ENCODE peak calls at places on chromosomes 7 and 10, in nine cellular contexts. One of them, this sample, is unnamed.
A peak's percentile ranks its signal among the peaks of the same experiment; 100 is the strongest.

GRCh38 chr10:33036670-33037069 is 78.6 kb upstream of the ITGB1 start:
- DNase-seq in mammary epithelial cell: no peak
- DNase-seq in hepatocyte: no peak
- DNase-seq in H1: peak; percentile 39
- DNase-seq in K562: no peak
- DNase-seq in fibroblast of lung: no peak
- DNase-seq in SK-N-MC: no peak
- DNase-seq in GM23338: no peak
- DNase-seq in PC-3: no peak
- DNase-seq in this sample: no peak

GRCh38 chr7:134470864-134471263 is 12.0 kb upstream of the AKR1B1 start:
- DNase-seq in K562: peak; percentile 18
- DNase-seq in GM23338: no peak
- DNase-seq in PC-3: peak; percentile 79
- DNase-seq in fibroblast of lung: peak; percentile 71
- DNase-seq in mammary epithelial cell: peak; percentile 90
- DNase-seq in H1: no peak
- DNase-seq in SK-N-MC: no peak
- DNase-seq in hepatocyte: peak; percentile 28
- DNase-seq in this sample: no peak

GRCh38 chr7:4269086-4269485 is 413.0 kb upstream of the FOXK1 start:
- DNase-seq in K562: no peak
- DNase-seq in mammary epithelial cell: no peak
- DNase-seq in GM23338: no peak
- DNase-seq in SK-N-MC: no peak
- DNase-seq in hepatocyte: no peak
- DNase-seq in H1: no peak
- DNase-seq in fibroblast of lung: no peak
- DNase-seq in PC-3: no peak
- DNase-seq in this sample: no peak

GRCh38 chr7:27169658-27170493 is 4.2 kb downstream of the HOXA10 start:
- DNase-seq in SK-N-MC: no peak
- DNase-seq in GM23338: peak; percentile 82
- DNase-seq in fibroblast of lung: no peak
- DNase-seq in PC-3: peak; percentile 62
- DNase-seq in hepatocyte: peak; percentile 5
- DNase-seq in mammary epithelial cell: no peak
- DNase-seq in K562: no peak
- DNase-seq in H1: no peak
- DNase-seq in this sample: no peak

GRCh38 chr7:136104269-136104603 is 127.1 kb upstream of the MTPN start:
- DNase-seq in mammary epithelial cell: no peak
- DNase-seq in K562: peak; percentile 68
- DNase-seq in GM23338: no peak
- DNase-seq in PC-3: no peak
- DNase-seq in hepatocyte: no peak
- DNase-seq in H1: no peak
- DNase-seq in SK-N-MC: no peak
- DNase-seq in fibroblast of lung: peak; percentile 15
- DNase-seq in this sample: no peak

GRCh38 chr10:4316166-4316810 is 509.7 kb upstream of the AKR1E2 start:
- DNase-seq in PC-3: no peak
- DNase-seq in H1: no peak
- DNase-seq in K562: no peak
- DNase-seq in fibroblast of lung: peak; percentile 95
- DNase-seq in GM23338: no peak
- DNase-seq in hepatocyte: no peak
- DNase-seq in mammary epithelial cell: peak; percentile 92
- DNase-seq in SK-N-MC: no peak
- DNase-seq in this sample: no peak

GRCh38 chr10:133391249-133391635 is 2.7 kb upstream of the MTG1 start:
- DNase-seq in K562: no peak
- DNase-seq in fibroblast of lung: no peak
- DNase-seq in mammary epithelial cell: no peak
- DNase-seq in PC-3: no peak
- DNase-seq in H1: no peak
- DNase-seq in SK-N-MC: no peak
- DNase-seq in hepatocyte: no peak
- DNase-seq in GM23338: no peak
- DNase-seq in this sample: no peak

GRCh38 chr10:31090894-31091607 is 59.4 kb upstream of the ZNF438 start:
- DNase-seq in hepatocyte: no peak
- DNase-seq in K562: peak; percentile 3
- DNase-seq in SK-N-MC: no peak
- DNase-seq in H1: no peak
- DNase-seq in PC-3: no peak
- DNase-seq in fibroblast of lung: peak; percentile 88
- DNase-seq in GM23338: no peak
- DNase-seq in mammary epithelial cell: no peak
- DNase-seq in this sample: no peak

GRCh38 chr7:128747327-128748079 is 8.3 kb downstream of the CALU start:
- DNase-seq in H1: no peak
- DNase-seq in fibroblast of lung: peak; percentile 23
- DNase-seq in PC-3: no peak
- DNase-seq in K562: no peak
- DNase-seq in hepatocyte: peak; percentile 20
- DNase-seq in SK-N-MC: no peak
- DNase-seq in mammary epithelial cell: no peak
- DNase-seq in GM23338: no peak
- DNase-seq in this sample: no peak

GRCh38 chr7:66615699-66616098 is 13.0 kb upstream of the KCTD7 start:
- DNase-seq in SK-N-MC: no peak
- DNase-seq in H1: no peak
- DNase-seq in GM23338: no peak
- DNase-seq in PC-3: no peak
- DNase-seq in fibroblast of lung: no peak
- DNase-seq in hepatocyte: no peak
- DNase-seq in mammary epithelial cell: no peak
- DNase-seq in K562: no peak
- DNase-seq in this sample: no peak

GRCh38 chr10:23196915-23197314 is 4.8 kb downstream of the PTF1A start:
- DNase-seq in GM23338: no peak
- DNase-seq in mammary epithelial cell: no peak
- DNase-seq in SK-N-MC: no peak
- DNase-seq in fibroblast of lung: no peak
- DNase-seq in hepatocyte: no peak
- DNase-seq in K562: no peak
- DNase-seq in H1: no peak
- DNase-seq in PC-3: no peak
- DNase-seq in this sample: no peak

GRCh38 chr7:35722054-35722849 is 27.3 kb upstream of the HERPUD2 start:
- DNase-seq in fibroblast of lung: no peak
- DNase-seq in mammary epithelial cell: no peak
- DNase-seq in GM23338: no peak
- DNase-seq in PC-3: no peak
- DNase-seq in hepatocyte: no peak
- DNase-seq in H1: no peak
- DNase-seq in K562: no peak
- DNase-seq in SK-N-MC: peak; percentile 76
- DNase-seq in this sample: peak; percentile 87

GRCh38 chr10:31630866-31631567 is 297.6 kb downstream of the ARHGAP12 start:
- DNase-seq in PC-3: no peak
- DNase-seq in SK-N-MC: no peak
- DNase-seq in GM23338: no peak
- DNase-seq in H1: no peak
- DNase-seq in fibroblast of lung: no peak
- DNase-seq in hepatocyte: no peak
- DNase-seq in K562: no peak
- DNase-seq in mammary epithelial cell: no peak
- DNase-seq in this sample: no peak

GRCh38 chr7:22909958-22910357 is 87.3 kb upstream of the TOMM7 start:
- DNase-seq in PC-3: no peak
- DNase-seq in mammary epithelial cell: no peak
- DNase-seq in fibroblast of lung: no peak
- DNase-seq in H1: no peak
- DNase-seq in SK-N-MC: no peak
- DNase-seq in K562: no peak
- DNase-seq in GM23338: no peak
- DNase-seq in hepatocyte: no peak
- DNase-seq in this sample: no peak
- H3K4me3 ChIP-seq in PC-3: no peak overlapping the region
- H3K4me3 ChIP-seq in mammary epithelial cell: no peak overlapping the region
- H3K4me3 ChIP-seq in fibroblast of lung: no peak overlapping the region
- H3K4me3 ChIP-seq in H1: no peak overlapping the region
- H3K4me3 ChIP-seq in SK-N-MC: no peak overlapping the region
- H3K4me3 ChIP-seq in K562: no peak overlapping the region
- H3K4me3 ChIP-seq in GM23338: no peak overlapping the region
- H3K4me3 ChIP-seq in hepatocyte: no peak overlapping the region
- H3K4me3 ChIP-seq in this sample: no peak overlapping the region

DNA sequence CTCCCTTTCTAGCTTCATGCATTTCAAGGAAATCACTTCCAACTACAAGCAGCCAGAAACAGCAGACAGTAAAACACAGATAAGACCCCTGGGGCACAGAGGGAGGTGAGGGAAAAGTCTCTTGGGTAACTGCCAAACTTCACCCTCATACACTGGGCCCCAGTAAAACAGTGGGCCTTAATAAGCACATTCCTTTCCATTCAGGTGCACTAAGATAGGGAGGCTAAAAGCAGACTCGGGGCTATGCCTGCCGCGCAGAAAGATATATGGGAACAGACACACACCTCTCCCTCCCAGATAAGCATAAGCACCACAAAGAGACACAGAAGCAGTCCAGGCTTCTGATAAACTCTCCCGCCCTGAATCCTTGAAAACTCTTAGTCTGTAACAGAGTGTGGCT is 117.0 kb downstream of the TYW1B start:
- DNase-seq in fibroblast of lung: no peak
- DNase-seq in mammary epithelial cell: no peak
- DNase-seq in K562: peak; percentile 96
- DNase-seq in GM23338: no peak
- DNase-seq in hepatocyte: peak; percentile 32
- DNase-seq in SK-N-MC: no peak
- DNase-seq in H1: no peak
- DNase-seq in PC-3: no peak
- DNase-seq in this sample: no peak
- H3K27ac ChIP-seq in fibroblast of lung: no peak overlapping the region
- H3K27ac ChIP-seq in mammary epithelial cell: no peak overlapping the region
- H3K27ac ChIP-seq in K562: peak overlapping the region; percentile 47
- H3K27ac ChIP-seq in GM23338: no peak overlapping the region
- H3K27ac ChIP-seq in hepatocyte: peak overlapping the region; percentile 42
- H3K27ac ChIP-seq in SK-N-MC: peak overlapping the region; percentile 1
- H3K27ac ChIP-seq in H1: no peak overlapping the region
- H3K27ac ChIP-seq in PC-3: no peak overlapping the region
- H3K27ac ChIP-seq in this sample: no peak overlapping the region

GRCh38 chr10:44383749-44384600 is 922 bp downstream of the CXCL12 start:
- DNase-seq in SK-N-MC: no peak
- DNase-seq in fibroblast of lung: peak; percentile 64
- DNase-seq in H1: peak; percentile 62
- DNase-seq in K562: no peak
- DNase-seq in PC-3: no peak
- DNase-seq in hepatocyte: peak; percentile 42
- DNase-seq in mammary epithelial cell: peak; percentile 21
- DNase-seq in GM23338: peak; percentile 63
- DNase-seq in this sample: no peak

GRCh38 chr10:44385423-44385725 is 477 bp upstream of the CXCL12 start:
- DNase-seq in H1: no peak
- DNase-seq in GM23338: no peak
- DNase-seq in PC-3: no peak
- DNase-seq in SK-N-MC: no peak
- DNase-seq in hepatocyte: no peak
- DNase-seq in K562: no peak
- DNase-seq in mammary epithelial cell: no peak
- DNase-seq in fibroblast of lung: no peak
- DNase-seq in this sample: no peak

GRCh38 chr10:44385726-44386438 is 985 bp upstream of the CXCL12 start:
- DNase-seq in GM23338: peak; percentile 43
- DNase-seq in mammary epithelial cell: no peak
- DNase-seq in fibroblast of lung: no peak
- DNase-seq in hepatocyte: no peak
- DNase-seq in H1: peak; percentile 77
- DNase-seq in PC-3: no peak
- DNase-seq in K562: no peak
- DNase-seq in SK-N-MC: no peak
- DNase-seq in this sample: no peak

GRCh38 chr10:44382981-44383748 is 1.7 kb downstream of the CXCL12 start:
- DNase-seq in hepatocyte: no peak
- DNase-seq in K562: no peak
- DNase-seq in SK-N-MC: no peak
- DNase-seq in PC-3: no peak
- DNase-seq in fibroblast of lung: no peak
- DNase-seq in mammary epithelial cell: no peak
- DNase-seq in H1: no peak
- DNase-seq in GM23338: peak; percentile 31
- DNase-seq in this sample: no peak

DNA sequence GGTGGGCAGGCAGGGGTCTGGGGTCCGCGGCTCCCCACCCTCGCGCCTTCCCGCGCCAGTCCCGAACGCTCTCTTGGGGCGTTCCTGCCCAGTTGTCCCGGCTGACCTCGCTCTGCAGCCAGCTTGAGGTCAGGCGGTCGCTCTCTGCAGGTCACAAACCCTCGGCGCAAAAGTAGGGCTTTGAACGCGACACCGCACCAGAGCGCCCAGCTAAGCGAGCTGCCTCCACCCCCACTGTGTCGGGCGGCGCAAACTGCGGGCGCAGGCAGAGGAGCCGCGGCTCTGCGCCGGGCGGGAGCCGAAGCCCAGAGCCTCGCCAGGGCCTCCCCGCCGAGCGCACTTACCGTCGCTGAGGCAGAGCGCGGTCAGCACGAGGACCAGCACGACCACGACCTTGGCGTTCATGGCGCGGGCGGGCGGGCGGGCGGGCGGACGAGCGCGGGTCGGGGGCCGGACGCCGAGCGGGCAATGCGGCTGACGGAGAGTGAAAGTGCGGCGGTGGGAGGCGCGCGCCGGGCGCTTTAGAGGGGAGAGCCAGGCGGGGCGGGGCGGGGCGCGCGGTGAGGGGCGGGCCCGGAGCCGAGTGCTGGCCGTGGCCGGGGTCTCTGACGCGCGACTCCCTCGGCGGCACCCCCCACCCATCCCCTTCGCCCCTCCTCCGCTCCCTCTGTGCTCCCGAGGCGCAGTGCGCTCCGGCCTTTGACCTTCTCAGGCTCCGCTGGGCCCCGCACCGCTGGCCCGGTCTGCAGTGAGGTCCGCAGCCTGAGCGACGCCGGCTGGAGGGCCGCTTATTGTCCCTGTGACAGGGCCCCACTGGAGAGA is at the start of gene CXCL12:
- DNase-seq in fibroblast of lung: peak; percentile 55
- DNase-seq in PC-3: no peak
- DNase-seq in GM23338: peak; percentile 79
- DNase-seq in hepatocyte: peak; percentile 44
- DNase-seq in SK-N-MC: no peak
- DNase-seq in K562: no peak
- DNase-seq in mammary epithelial cell: peak; percentile 21
- DNase-seq in H1: peak; percentile 79
- DNase-seq in this sample: peak; percentile 13
- TF ChIP-seq EZH2 in fibroblast of lung: no peak
- TF ChIP-seq EZH2 in PC-3: peak; percentile 14
- TF ChIP-seq EZH2 in GM23338: no peak
- TF ChIP-seq EZH2 in hepatocyte: peak; percentile 14
- TF ChIP-seq EZH2 in SK-N-MC: no peak
- TF ChIP-seq EZH2 in K562: no peak
- TF ChIP-seq EZH2 in mammary epithelial cell: no peak
- TF ChIP-seq EZH2 in H1: no peak
- TF ChIP-seq EZH2 in this sample: no peak

DNA sequence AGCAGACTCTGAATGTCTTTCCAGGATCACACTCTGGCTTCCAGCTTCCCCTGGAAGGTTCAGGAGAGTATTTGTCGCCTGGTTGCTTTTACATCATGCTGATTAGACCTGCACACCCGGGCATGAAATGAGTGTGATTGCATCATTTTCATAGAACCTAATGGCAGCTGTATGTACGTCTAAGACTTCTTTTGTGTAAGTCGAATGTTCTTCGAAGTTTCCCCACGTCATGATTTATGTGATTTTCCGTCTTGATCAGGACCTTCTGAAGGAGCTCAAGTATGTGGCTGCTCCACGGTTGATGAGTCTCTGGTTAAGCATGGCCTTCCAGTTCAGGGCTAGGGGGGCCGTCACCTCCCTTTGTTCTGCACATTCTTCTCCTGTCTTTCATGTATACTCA is 4.5 kb downstream of the EIF4H start:
- DNase-seq in GM23338: no peak
- DNase-seq in H1: no peak
- DNase-seq in fibroblast of lung: peak; percentile 90
- DNase-seq in PC-3: no peak
- DNase-seq in K562: peak; percentile 28
- DNase-seq in mammary epithelial cell: peak; percentile 17
- DNase-seq in SK-N-MC: no peak
- DNase-seq in hepatocyte: no peak
- DNase-seq in this sample: peak; percentile 33
- H3K4me3 ChIP-seq in GM23338: no peak overlapping the region
- H3K4me3 ChIP-seq in H1: no peak overlapping the region
- H3K4me3 ChIP-seq in fibroblast of lung: no peak overlapping the region
- H3K4me3 ChIP-seq in PC-3: no peak overlapping the region
- H3K4me3 ChIP-seq in K562: no peak overlapping the region
- H3K4me3 ChIP-seq in mammary epithelial cell: no peak overlapping the region
- H3K4me3 ChIP-seq in SK-N-MC: no peak overlapping the region
- H3K4me3 ChIP-seq in hepatocyte: no peak overlapping the region
- H3K4me3 ChIP-seq in this sample: no peak overlapping the region